ENCODE peak calls at places on chromosome 7, in four cellular contexts. O is CD4-positive, CD25-positive, alpha-beta regulatory T cell; G is lung; H is pons. I is an unnamed sample.

GRCh38 chr7:2358968-2359527 is 4.4 kb downstream of the EIF3B start:
- DNase-seq in H (no peak), G (no peak), O (no peak), I (no peak)

GRCh38 chr7:155885162-155886160 is 73.2 kb upstream of the SHH start:
- DNase-seq in O (no peak), G (no peak), H (peak), I (no peak)

GRCh38 chr7:39735903-39736302 is 112.5 kb downstream of the RALA start:
- DNase-seq in H (no peak), O (no peak), G (no peak), I (no peak)

GRCh38 chr7:1169409-1170368 is 9.7 kb upstream of the ZFAND2A start:
- DNase-seq in O (peak), G (peak), H (peak), I (peak)

GRCh38 chr7:106071356-106071998 is 40.6 kb downstream of the SYPL1 start:
- DNase-seq in O (peak), H (no peak), G (peak), I (no peak)

GRCh38 chr7:7870590-7870989 is 98.0 kb upstream of the GLCCI1 start:
- DNase-seq in H (no peak), G (no peak), O (no peak), I (no peak)

GRCh38 chr7:21352540-21353387 is 75.1 kb upstream of the SP4 start:
- DNase-seq in O (peak), G (no peak), H (peak), I (no peak)

GRCh38 chr7:46687203-46687602 is 766.1 kb upstream of the IGFBP3 start:
- DNase-seq in H (no peak), O (no peak), G (no peak), I (no peak)

GRCh38 chr7:112173214-112173905 is 32.8 kb downstream of the DOCK4 start:
- DNase-seq in H (peak), O (no peak), G (no peak), I (no peak)

GRCh38 chr7:126483972-126484371 is 768.8 kb downstream of the GRM8 start:
- DNase-seq in H (no peak), G (no peak), O (no peak), I (no peak)

GRCh38 chr7:110841840-110842579 is 248.9 kb upstream of the LRRN3 start:
- DNase-seq in G (no peak), O (no peak), H (no peak), I (no peak)

GRCh38 chr7:7972128-7972527 is 3.5 kb downstream of the GLCCI1 start:
- DNase-seq in G (no peak), H (peak), O (peak), I (no peak)

GRCh38 chr7:50266893-50267386 is 37.6 kb upstream of the IKZF1 start:
- DNase-seq in G (no peak), H (peak), O (peak), I (peak)

GRCh38 chr7:74289660-74290589 is 718 bp downstream of the CLIP2 start:
- DNase-seq in H (peak), G (no peak), O (no peak), I (peak)

GRCh38 chr7:79308176-79308575 is 145.3 kb downstream of the MAGI2 start:
- DNase-seq in O (no peak), G (no peak), H (peak), I (no peak)

GRCh38 chr7:18829518-18830252 is 287.8 kb downstream of the TWIST1 start:
- DNase-seq in G (no peak), O (no peak), H (no peak), I (no peak)

GRCh38 chr7:122726881-122727280 is 24.2 kb upstream of the RNF148 start:
- DNase-seq in G (no peak), O (no peak), H (no peak), I (no peak)

GRCh38 chr7:64959072-64959747 is 31.6 kb downstream of the ZNF117 start:
- DNase-seq in H (no peak), O (no peak), G (no peak), I (no peak)

GRCh38 chr7:72493850-72494661 is 81.9 kb upstream of the CALN1 start:
- DNase-seq in G (peak), O (peak), H (peak), I (no peak)

I was measured in central memory CD8-positive, alpha-beta T cell.